ENCODE peak calls at places on chromosomes 1 and 21, in five cellular contexts. One of them, this sample, is unnamed.
A peak's percentile ranks its signal among the peaks of the same experiment; 100 is the strongest.

GRCh38 chr1:66341446-66342089 is 192.4 kb upstream of the SGIP1 start:
- DNase-seq in lower lobe of right lung: no peak
- DNase-seq in lung: no peak
- DNase-seq in Karpas-422: no peak
- DNase-seq in A673: no peak
- DNase-seq in this sample: no peak

GRCh38 chr1:63612564-63612963 is 19.4 kb downstream of the PGM1 start:
- DNase-seq in lower lobe of right lung: no peak
- DNase-seq in lung: peak; percentile 44
- DNase-seq in Karpas-422: no peak
- DNase-seq in A673: no peak
- DNase-seq in this sample: no peak

GRCh38 chr1:3942416-3943122 is 42.5 kb upstream of the C1orf174 start:
- DNase-seq in lower lobe of right lung: no peak
- DNase-seq in lung: no peak
- DNase-seq in Karpas-422: no peak
- DNase-seq in A673: no peak
- DNase-seq in this sample: no peak

GRCh38 chr1:80657707-80658106 is 1143.0 kb upstream of the ADGRL2 start:
- DNase-seq in lower lobe of right lung: no peak
- DNase-seq in lung: no peak
- DNase-seq in Karpas-422: no peak
- DNase-seq in A673: no peak
- DNase-seq in this sample: no peak

GRCh38 chr1:81414417-81415087 is 386.2 kb upstream of the ADGRL2 start:
- DNase-seq in lower lobe of right lung: peak; percentile 73
- DNase-seq in lung: peak; percentile 47
- DNase-seq in Karpas-422: peak; percentile 41
- DNase-seq in A673: peak; percentile 74
- DNase-seq in this sample: peak; percentile 82

GRCh38 chr1:8171751-8172464 is 145.8 kb upstream of the ERRFI1 start:
- DNase-seq in lower lobe of right lung: no peak
- DNase-seq in lung: no peak
- DNase-seq in Karpas-422: no peak
- DNase-seq in A673: no peak
- DNase-seq in this sample: no peak

GRCh38 chr1:55572878-55573734 is 357.9 kb upstream of the USP24 start:
- DNase-seq in lower lobe of right lung: no peak
- DNase-seq in lung: no peak
- DNase-seq in Karpas-422: no peak
- DNase-seq in A673: no peak
- DNase-seq in this sample: no peak

GRCh38 chr1:222096883-222097282 is 355.0 kb upstream of the DUSP10 start:
- DNase-seq in lower lobe of right lung: no peak
- DNase-seq in lung: no peak
- DNase-seq in Karpas-422: no peak
- DNase-seq in A673: no peak
- DNase-seq in this sample: no peak

GRCh38 chr1:229841230-229841629 is 215.2 kb downstream of the URB2 start:
- DNase-seq in lower lobe of right lung: no peak
- DNase-seq in lung: no peak
- DNase-seq in Karpas-422: no peak
- DNase-seq in A673: peak; percentile 21
- DNase-seq in this sample: no peak

GRCh38 chr1:171802207-171802606 is 20.7 kb downstream of the METTL13 start:
- DNase-seq in lower lobe of right lung: no peak
- DNase-seq in lung: no peak
- DNase-seq in Karpas-422: no peak
- DNase-seq in A673: no peak
- DNase-seq in this sample: no peak

GRCh38 chr1:1407101-1407956 is at the start of gene MRPL20:
- DNase-seq in lower lobe of right lung: peak; percentile 97
- DNase-seq in lung: peak; percentile 95
- DNase-seq in Karpas-422: peak; percentile 97
- DNase-seq in A673: peak; percentile 96
- DNase-seq in this sample: peak; percentile 94

GRCh38 chr1:80444171-80444570 is 1356.6 kb upstream of the ADGRL2 start:
- DNase-seq in lower lobe of right lung: no peak
- DNase-seq in lung: no peak
- DNase-seq in Karpas-422: no peak
- DNase-seq in A673: no peak
- DNase-seq in this sample: no peak

GRCh38 chr1:197598935-197599334 is 176.3 kb downstream of the DENND1B start:
- DNase-seq in lower lobe of right lung: no peak
- DNase-seq in lung: no peak
- DNase-seq in Karpas-422: no peak
- DNase-seq in A673: no peak
- DNase-seq in this sample: no peak

GRCh38 chr1:75614455-75615379 is 3.8 kb upstream of the SLC44A5 start:
- DNase-seq in lower lobe of right lung: peak; percentile 47
- DNase-seq in lung: peak; percentile 29
- DNase-seq in Karpas-422: no peak
- DNase-seq in A673: peak; percentile 80
- DNase-seq in this sample: no peak

GRCh38 chr1:152110860-152111514 is 4.3 kb downstream of the TCHH start:
- DNase-seq in lower lobe of right lung: peak; percentile 53
- DNase-seq in lung: no peak
- DNase-seq in Karpas-422: peak; percentile 64
- DNase-seq in A673: peak; percentile 78
- DNase-seq in this sample: no peak

GRCh38 chr1:243595527-243596206 is 254.4 kb downstream of the AKT3 start:
- DNase-seq in lower lobe of right lung: no peak
- DNase-seq in lung: no peak
- DNase-seq in Karpas-422: no peak
- DNase-seq in A673: no peak
- DNase-seq in this sample: no peak

GRCh38 chr1:43205671-43206070 is 33.5 kb downstream of the CFAP57 start:
- DNase-seq in lower lobe of right lung: no peak
- DNase-seq in lung: peak; percentile 20
- DNase-seq in Karpas-422: no peak
- DNase-seq in A673: no peak
- DNase-seq in this sample: no peak

GRCh38 chr1:229148041-229148671 is 122.8 kb upstream of the RAB4A start:
- DNase-seq in lower lobe of right lung: no peak
- DNase-seq in lung: no peak
- DNase-seq in Karpas-422: no peak
- DNase-seq in A673: no peak
- DNase-seq in this sample: no peak

GRCh38 chr1:110477041-110477440 is 26.1 kb downstream of the PROK1 start:
- DNase-seq in lower lobe of right lung: no peak
- DNase-seq in lung: no peak
- DNase-seq in Karpas-422: no peak
- DNase-seq in A673: no peak
- DNase-seq in this sample: no peak

GRCh38 chr21:44914176-44914874 is 6.4 kb downstream of the ITGB2 start:
- DNase-seq in lower lobe of right lung: peak; percentile 78
- DNase-seq in lung: peak; percentile 54
- DNase-seq in Karpas-422: peak; percentile 72
- DNase-seq in A673: no peak
- DNase-seq in this sample: no peak

GRCh38 chr1:184820956-184821355 is 66.3 kb upstream of the EDEM3 start:
- DNase-seq in lower lobe of right lung: no peak
- DNase-seq in lung: no peak
- DNase-seq in Karpas-422: no peak
- DNase-seq in A673: no peak
- DNase-seq in this sample: no peak

GRCh38 chr1:47708658-47709301 is 270.9 kb downstream of the FOXD2 start:
- DNase-seq in lower lobe of right lung: no peak
- DNase-seq in lung: no peak
- DNase-seq in Karpas-422: no peak
- DNase-seq in A673: peak; percentile 52
- DNase-seq in this sample: no peak

GRCh38 chr1:37741130-37741529 is 23.8 kb downstream of the EPHA10 start:
- DNase-seq in lower lobe of right lung: no peak
- DNase-seq in lung: no peak
- DNase-seq in Karpas-422: no peak
- DNase-seq in A673: peak; percentile 32
- DNase-seq in this sample: no peak

GRCh38 chr1:94096797-94097549 is 24.0 kb downstream of the ABCA4 start:
- DNase-seq in lower lobe of right lung: no peak
- DNase-seq in lung: no peak
- DNase-seq in Karpas-422: no peak
- DNase-seq in A673: peak; percentile 59
- DNase-seq in this sample: peak; percentile 59

GRCh38 chr1:50335036-50335435 is 88.2 kb downstream of the DMRTA2 start:
- DNase-seq in lower lobe of right lung: no peak
- DNase-seq in lung: no peak
- DNase-seq in Karpas-422: no peak
- DNase-seq in A673: no peak
- DNase-seq in this sample: no peak

GRCh38 chr1:40064797-40065492 is 24.4 kb downstream of the CAP1 start:
- DNase-seq in lower lobe of right lung: no peak
- DNase-seq in lung: no peak
- DNase-seq in Karpas-422: peak; percentile 83
- DNase-seq in A673: no peak
- DNase-seq in this sample: no peak

GRCh38 chr1:82464362-82464931 is 663.7 kb downstream of the ADGRL2 start:
- DNase-seq in lower lobe of right lung: no peak
- DNase-seq in lung: peak; percentile 61
- DNase-seq in Karpas-422: no peak
- DNase-seq in A673: peak; percentile 32
- DNase-seq in this sample: no peak

GRCh38 chr1:173431663-173432045 is 45.5 kb upstream of the PRDX6 start:
- DNase-seq in lower lobe of right lung: no peak
- DNase-seq in lung: no peak
- DNase-seq in Karpas-422: no peak
- DNase-seq in A673: no peak
- DNase-seq in this sample: no peak

GRCh38 chr1:244869364-244869827 is 5.1 kb upstream of the HNRNPU start:
- DNase-seq in lower lobe of right lung: no peak
- DNase-seq in lung: peak; percentile 32
- DNase-seq in Karpas-422: no peak
- DNase-seq in A673: no peak
- DNase-seq in this sample: no peak

GRCh38 chr1:61338899-61339298 is 256.5 kb downstream of the NFIA start:
- DNase-seq in lower lobe of right lung: no peak
- DNase-seq in lung: no peak
- DNase-seq in Karpas-422: no peak
- DNase-seq in A673: no peak
- DNase-seq in this sample: no peak
- H3K4me3 ChIP-seq in lower lobe of right lung: peak overlapping the region; percentile 24
- H3K4me3 ChIP-seq in lung: no peak overlapping the region
- H3K4me3 ChIP-seq in Karpas-422: no peak overlapping the region
- H3K4me3 ChIP-seq in A673: peak overlapping the region; percentile 33
- H3K4me3 ChIP-seq in this sample: peak overlapping the region; percentile 34

GRCh38 chr1:35211113-35211399 is 18.1 kb upstream of the SFPQ start:
- DNase-seq in lower lobe of right lung: no peak
- DNase-seq in lung: no peak
- DNase-seq in Karpas-422: no peak
- DNase-seq in A673: no peak
- DNase-seq in this sample: no peak
- H3K27ac ChIP-seq in lower lobe of right lung: no peak overlapping the region
- H3K27ac ChIP-seq in lung: no peak overlapping the region
- H3K27ac ChIP-seq in Karpas-422: no peak overlapping the region
- H3K27ac ChIP-seq in A673: no peak overlapping the region
- H3K27ac ChIP-seq in this sample: no peak overlapping the region

DNA sequence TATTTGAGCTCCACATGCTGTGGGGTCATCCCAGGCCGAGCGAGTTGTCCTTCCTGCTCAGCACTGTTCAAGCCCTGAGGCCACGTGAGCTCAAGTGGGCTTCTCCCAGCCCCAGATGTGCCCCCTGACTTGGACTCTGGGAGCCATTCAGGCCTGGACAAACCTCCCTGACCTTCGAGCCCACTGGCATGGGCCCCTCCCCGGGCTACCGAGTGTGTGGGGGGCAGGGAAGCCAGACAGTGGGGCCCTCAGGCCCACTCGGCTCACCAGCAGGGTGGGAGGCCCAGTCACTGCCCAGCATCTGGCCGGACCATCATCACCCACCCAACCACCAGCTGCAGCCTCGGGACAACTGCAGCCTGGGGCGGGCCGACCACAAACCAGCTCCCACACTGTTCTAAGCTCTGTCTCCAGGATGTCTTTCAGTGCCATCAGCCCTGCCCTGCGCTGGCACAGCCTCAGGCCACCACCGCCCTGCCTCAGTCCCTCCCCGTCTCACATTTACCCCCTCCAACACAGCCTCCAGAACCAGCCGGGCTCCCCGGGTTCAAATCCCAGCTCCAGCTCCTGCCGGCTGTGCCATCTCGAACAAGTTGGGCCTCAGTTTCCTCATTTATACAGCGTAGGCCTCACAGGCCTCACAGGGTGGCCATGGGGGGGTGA is 20.9 kb upstream of the PLEKHG5 start:
- DNase-seq in lower lobe of right lung: no peak
- DNase-seq in lung: no peak
- DNase-seq in Karpas-422: no peak
- DNase-seq in A673: no peak
- DNase-seq in this sample: no peak
- H3K4me3 ChIP-seq in lower lobe of right lung: no peak overlapping the region
- H3K4me3 ChIP-seq in lung: no peak overlapping the region
- H3K4me3 ChIP-seq in Karpas-422: no peak overlapping the region
- H3K4me3 ChIP-seq in A673: no peak overlapping the region
- H3K4me3 ChIP-seq in this sample: no peak overlapping the region

DNA sequence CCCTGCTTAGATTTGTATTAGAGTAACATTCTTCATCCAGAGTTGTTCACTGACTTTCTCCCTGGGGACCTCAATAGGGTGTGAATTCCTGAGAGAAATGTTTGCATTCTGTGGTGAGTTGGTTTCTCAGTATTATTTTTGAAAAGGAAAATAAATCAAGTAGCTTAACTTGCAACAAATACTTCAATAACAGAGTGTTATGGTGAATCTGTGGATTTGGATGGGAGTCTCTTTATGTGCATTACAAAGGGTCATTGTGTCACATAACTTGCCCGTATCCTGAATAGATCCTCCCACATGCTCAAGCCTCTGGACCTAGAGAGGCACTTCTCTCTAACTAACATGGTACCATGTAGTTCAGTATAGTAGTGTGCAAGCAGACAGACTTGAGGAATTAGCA is 68.4 kb upstream of the IPO9 start:
- DNase-seq in lower lobe of right lung: no peak
- DNase-seq in lung: no peak
- DNase-seq in Karpas-422: no peak
- DNase-seq in A673: peak; percentile 35
- DNase-seq in this sample: no peak
- H3K27ac ChIP-seq in lower lobe of right lung: no peak overlapping the region
- H3K27ac ChIP-seq in lung: peak overlapping the region; percentile 45
- H3K27ac ChIP-seq in Karpas-422: no peak overlapping the region
- H3K27ac ChIP-seq in A673: no peak overlapping the region
- H3K27ac ChIP-seq in this sample: peak overlapping the region; percentile 56

DNA sequence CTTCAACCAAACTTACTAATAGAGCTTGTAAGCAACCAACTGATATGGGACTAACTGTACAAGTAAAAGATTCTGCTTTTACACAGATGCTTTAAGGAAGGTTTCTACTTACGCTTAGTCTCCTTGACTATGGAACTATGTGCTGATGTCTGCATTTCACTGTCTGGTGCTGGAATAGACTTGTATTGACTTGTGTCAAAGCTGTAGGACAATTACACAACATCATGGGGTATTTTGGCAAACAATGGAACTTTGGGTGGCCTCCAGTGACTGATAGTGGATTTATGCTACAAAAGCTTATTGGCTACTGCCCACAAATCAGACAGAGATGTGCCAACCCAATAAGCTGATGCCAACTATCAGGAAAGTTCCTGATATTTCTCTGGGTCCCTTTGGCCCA is 10.6 kb downstream of the CBR1 start:
- DNase-seq in lower lobe of right lung: no peak
- DNase-seq in lung: no peak
- DNase-seq in Karpas-422: no peak
- DNase-seq in A673: no peak
- DNase-seq in this sample: no peak
- H3K4me3 ChIP-seq in lower lobe of right lung: no peak overlapping the region
- H3K4me3 ChIP-seq in lung: no peak overlapping the region
- H3K4me3 ChIP-seq in Karpas-422: no peak overlapping the region
- H3K4me3 ChIP-seq in A673: no peak overlapping the region
- H3K4me3 ChIP-seq in this sample: no peak overlapping the region

This sample was measured in tibial artery.